ENCODE peak calls at places on chromosomes 6 and 20, in five cellular contexts. B, I, P, Q and Y are unnamed samples. For H3K4me1, the result is how much of the 10 kb centered on the place peaks cover.

GRCh38 chr6:169420912-169421543 is 167.4 kb upstream of the THBS2 start:
- DNase-seq in B (peak), I (no peak), P (no peak), Q (no peak), Y (no peak)

GRCh38 chr6:75201901-75202672 is 3.8 kb downstream of the COL12A1 start:
- DNase-seq in B (peak), I (no peak), P (peak), Q (no peak), Y (no peak)

GRCh38 chr6:14972379-14973067 is 273.3 kb upstream of the JARID2 start:
- DNase-seq in B (no peak), I (no peak), P (no peak), Q (no peak), Y (no peak)

GRCh38 chr20:35325385-35325784 is 33.2 kb upstream of the FAM83C start:
- DNase-seq in B (no peak), I (no peak), P (no peak), Q (no peak), Y (no peak)

GRCh38 chr6:235763-236360 is 56.4 kb upstream of the DUSP22 start:
- DNase-seq in B (no peak), I (peak), P (peak), Q (no peak), Y (no peak)

GRCh38 chr6:149041953-149042352 is 275.6 kb upstream of the TAB2 start:
- DNase-seq in B (no peak), I (no peak), P (no peak), Q (no peak), Y (no peak)

GRCh38 chr20:1263853-1264252 is 2.2 kb upstream of the SNPH start:
- DNase-seq in B (no peak), I (no peak), P (no peak), Q (no peak), Y (no peak)

GRCh38 chr20:50762435-50763201 is 31.2 kb downstream of the PARD6B start:
- DNase-seq in B (no peak), I (no peak), P (no peak), Q (peak), Y (no peak)

GRCh38 chr6:28399370-28400121 is at the start of gene ZSCAN12:
- DNase-seq in B (peak), I (peak), P (peak), Q (peak), Y (peak)

GRCh38 chr20:58636396-58636982 is 14.6 kb upstream of the STX16 start:
- DNase-seq in B (no peak), I (no peak), P (no peak), Q (no peak), Y (no peak)

GRCh38 chr6:123028263-123028662 is 32.2 kb downstream of the CLVS2 start:
- DNase-seq in B (no peak), I (no peak), P (no peak), Q (no peak), Y (no peak)

DNA sequence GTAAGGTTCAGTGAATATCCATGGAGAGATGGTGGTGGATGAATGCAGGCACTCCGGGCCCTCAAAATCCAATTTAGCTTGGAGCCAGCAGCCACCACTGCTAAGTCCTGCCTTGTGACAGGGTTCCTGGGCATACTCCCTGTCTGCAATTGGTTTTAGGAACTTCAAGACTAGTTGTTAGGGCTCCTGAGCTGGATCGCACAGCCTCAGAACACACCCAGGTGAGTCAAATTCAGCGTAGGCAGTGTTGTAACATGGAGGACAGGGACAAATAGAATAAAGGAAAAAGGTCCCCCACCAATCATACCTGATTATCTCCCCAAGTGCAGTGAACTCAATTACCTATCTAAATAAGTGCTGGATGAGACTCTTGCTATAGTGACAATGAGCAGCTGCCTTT is 74.6 kb downstream of the PERP start:
- DNase-seq in B (no peak), I (no peak), P (no peak), Q (no peak), Y (no peak)
- H3K4me1 ChIP-seq in B (under half), I (under half), P (under half), Q (under half), Y (half or more)

GRCh38 chr6:12483712-12484111 is 193.6 kb downstream of the EDN1 start:
- DNase-seq in B (no peak), I (no peak), P (no peak), Q (no peak), Y (no peak)

GRCh38 chr6:12480379-12480778 is 190.2 kb downstream of the EDN1 start:
- DNase-seq in B (no peak), I (no peak), P (no peak), Q (no peak), Y (no peak)

GRCh38 chr6:12484519-12484918 is 194.4 kb downstream of the EDN1 start:
- DNase-seq in B (no peak), I (no peak), P (no peak), Q (no peak), Y (no peak)

GRCh38 chr6:12481292-12481691 is 191.1 kb downstream of the EDN1 start:
- DNase-seq in B (no peak), I (no peak), P (no peak), Q (no peak), Y (no peak)

DNA sequence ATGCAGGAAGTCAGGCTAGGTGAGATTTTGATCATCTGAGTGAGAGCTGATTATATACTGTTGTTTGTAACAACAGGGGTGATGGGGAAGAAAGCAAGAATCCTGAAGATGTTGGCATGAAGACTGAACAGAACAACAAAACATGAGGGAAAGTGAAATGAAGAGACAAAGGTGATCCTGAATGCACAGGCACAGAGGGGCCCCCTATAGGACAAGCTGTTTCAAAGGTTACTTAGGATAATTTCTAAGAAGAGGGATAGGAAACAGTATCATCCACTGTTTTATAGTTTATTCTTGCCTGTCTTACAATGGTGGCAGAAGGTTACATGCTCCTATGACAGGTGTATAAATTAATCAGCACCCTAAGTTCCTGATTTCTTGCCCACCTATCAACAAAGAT is 192.2 kb downstream of the EDN1 start:
- DNase-seq in B (no peak), I (no peak), P (no peak), Q (no peak), Y (no peak)
- H3K4me1 ChIP-seq in B (under half), I (under half), P (under half), Q (under half), Y (under half)

GRCh38 chr20:38987777-38988176 is 25.6 kb downstream of the DHX35 start:
- DNase-seq in B (no peak), I (no peak), P (no peak), Q (no peak), Y (no peak)

GRCh38 chr20:38986663-38987062 is 24.5 kb downstream of the DHX35 start:
- DNase-seq in B (no peak), I (no peak), P (no peak), Q (no peak), Y (no peak)

GRCh38 chr20:38982291-38982690 is 20.1 kb downstream of the DHX35 start:
- DNase-seq in B (no peak), I (no peak), P (no peak), Q (no peak), Y (no peak)

GRCh38 chr20:38985060-38985459 is 22.9 kb downstream of the DHX35 start:
- DNase-seq in B (no peak), I (no peak), P (no peak), Q (no peak), Y (no peak)

DNA sequence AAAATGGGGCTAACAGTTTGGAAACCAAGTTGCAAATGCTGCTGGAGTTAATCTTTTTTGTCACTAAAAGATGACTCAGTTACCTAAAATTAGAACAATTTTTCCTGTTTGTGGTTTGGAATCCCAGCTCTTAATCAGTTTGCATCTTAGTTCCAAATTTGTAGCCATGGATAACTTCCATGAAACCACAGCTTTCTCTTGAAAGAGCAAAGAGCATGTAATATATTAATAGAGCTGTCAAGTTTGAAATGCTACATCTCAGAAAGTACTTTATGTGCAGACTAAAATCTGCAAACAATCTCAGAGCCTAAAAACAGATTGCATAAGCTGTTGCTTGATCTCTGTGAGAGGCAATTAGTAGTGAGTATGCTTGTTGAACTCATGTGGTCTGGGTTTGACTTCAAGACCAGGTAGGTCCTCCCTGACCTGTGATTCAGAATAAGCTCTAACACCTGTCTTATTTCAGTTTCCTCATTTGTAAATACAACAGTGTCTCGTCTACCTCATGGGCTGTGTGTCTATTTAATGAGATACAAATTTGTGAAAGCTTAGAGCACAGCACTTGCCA is 23.5 kb downstream of the DHX35 start:
- DNase-seq in B (no peak), I (no peak), P (no peak), Q (no peak), Y (no peak)
- H3K4me1 ChIP-seq in B (under half), I (under half), P (under half), Q (under half), Y (under half)

DNA sequence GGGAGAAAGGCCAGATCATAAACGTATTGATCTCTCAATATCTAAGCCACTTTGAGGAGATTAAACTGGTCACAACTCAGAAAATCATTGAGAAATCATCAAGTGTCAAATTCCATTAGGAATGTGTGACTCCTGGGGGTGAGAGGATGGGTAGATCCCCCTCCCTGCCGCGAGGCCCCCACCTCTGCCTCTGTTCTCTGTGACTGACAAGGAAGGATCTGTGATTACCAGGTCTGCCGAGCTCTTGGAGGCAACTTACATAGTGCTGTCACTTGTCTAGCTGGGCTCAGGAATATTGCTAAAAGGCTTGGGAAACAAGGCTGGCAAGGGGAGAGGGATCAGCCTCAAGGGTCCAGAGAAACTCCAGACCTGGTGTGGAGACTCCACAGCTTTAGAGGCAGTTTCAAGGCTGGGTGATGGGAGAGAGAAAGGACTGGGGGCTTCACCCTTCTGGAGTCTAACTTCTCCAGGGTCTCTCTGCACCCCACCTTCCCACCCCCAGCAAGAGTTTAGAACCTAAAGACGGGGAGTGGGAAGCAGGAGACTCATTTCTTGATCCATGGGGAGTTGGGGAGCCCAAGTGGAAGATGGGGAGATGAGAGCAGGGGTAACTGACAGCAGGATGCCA is 11.6 kb upstream of the ARMC12 start:
- DNase-seq in B (no peak), I (no peak), P (no peak), Q (no peak), Y (no peak)
- H3K4me1 ChIP-seq in B (under half), I (half or more), P (half or more), Q (half or more), Y (half or more)

DNA sequence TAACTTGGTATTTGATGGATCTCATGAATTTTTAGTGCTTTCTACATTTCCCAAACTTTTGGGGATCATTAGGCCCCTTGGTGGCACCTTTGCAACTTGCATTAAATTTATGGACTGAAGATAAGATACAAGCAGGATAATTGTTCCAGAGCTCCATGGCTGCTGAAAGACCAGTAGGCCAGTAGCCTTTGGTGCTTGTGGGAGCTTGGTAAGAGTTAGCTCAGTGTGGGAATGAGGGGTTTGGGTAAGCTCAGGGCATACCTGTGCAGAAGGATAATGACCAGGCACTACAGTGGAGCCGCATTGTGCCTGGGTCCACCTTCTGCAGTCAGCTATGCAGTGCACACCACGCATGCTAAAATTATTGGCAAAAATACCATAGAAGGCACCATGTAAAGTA is 240.5 kb upstream of the SUPT3H start:
- DNase-seq in B (no peak), I (no peak), P (no peak), Q (no peak), Y (no peak)
- H3K4me1 ChIP-seq in B (under half), I (under half), P (under half), Q (under half), Y (under half)